ENCODE peak calls at places on chromosome 5, in five cellular contexts. N is neural crest cell, E is nephron progenitor cell, B is astrocyte of the spinal cord, T is WTC11. J is an unnamed sample.

GRCh38 chr5:127216906-127217675 is 73.5 kb upstream of the MEGF10 start:
- DNase-seq in N (no peak), E (peak), B (no peak), T (peak), J (no peak)

GRCh38 chr5:10635257-10635860 is 71.5 kb downstream of the ANKRD33B start:
- DNase-seq in N (no peak), E (no peak), B (peak), T (no peak), J (no peak)

GRCh38 chr5:114361724-114362196 is at the start of gene KCNN2:
- DNase-seq in N (peak), E (peak), B (peak), T (peak), J (peak)

GRCh38 chr5:120901199-120901598 is 437.1 kb downstream of the PRR16 start:
- DNase-seq in N (no peak), E (no peak), B (no peak), T (no peak), J (no peak)

GRCh38 chr5:181259283-181259682 is 1.7 kb downstream of the TRIM52 start:
- DNase-seq in N (no peak), E (no peak), B (no peak), T (no peak), J (no peak)

GRCh38 chr5:122192883-122193496 is 63.6 kb downstream of the ZNF474 start:
- DNase-seq in N (peak), E (peak), B (peak), T (no peak), J (peak)

GRCh38 chr5:17282283-17283120 is 65.1 kb downstream of the BASP1 start:
- DNase-seq in N (no peak), E (no peak), B (no peak), T (no peak), J (no peak)

GRCh38 chr5:66830636-66831035 is 234.4 kb downstream of the MAST4 start:
- DNase-seq in N (no peak), E (no peak), B (peak), T (no peak), J (no peak)

GRCh38 chr5:50343715-50344114 is 97.4 kb downstream of the EMB start:
- DNase-seq in N (no peak), E (no peak), B (no peak), T (no peak), J (no peak)

GRCh38 chr5:62937661-62938558 is 359.3 kb downstream of the LRRC70 start:
- DNase-seq in N (no peak), E (no peak), B (peak), T (no peak), J (no peak)

GRCh38 chr5:10838038-10838437 is 77.0 kb upstream of the DAP start:
- DNase-seq in N (no peak), E (no peak), B (peak), T (no peak), J (no peak)

DNA sequence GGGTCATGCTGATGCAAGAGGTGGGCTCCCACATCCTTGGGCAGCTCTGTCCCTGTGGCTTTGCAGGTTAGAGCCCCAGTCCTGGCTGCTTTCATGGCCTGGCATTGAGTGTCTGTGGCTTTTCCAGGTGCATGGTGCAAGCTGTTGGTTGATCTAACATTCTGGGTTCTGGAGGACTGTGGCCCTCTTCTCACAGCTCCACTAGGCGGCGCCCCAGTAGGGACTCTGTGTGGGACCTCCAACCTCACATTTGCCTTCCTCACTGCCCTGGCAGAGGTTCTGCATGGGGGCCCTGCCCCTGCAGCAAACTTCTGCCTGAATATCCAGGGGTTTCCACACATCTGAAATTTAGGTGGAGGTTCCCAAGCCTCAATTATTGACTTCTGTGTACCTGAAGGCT is 150.1 kb downstream of the NNT start:
- DNase-seq in N (no peak), E (no peak), B (no peak), T (no peak), J (no peak)
- TF ChIP-seq CTCF in N (no peak), E (no peak), B (no peak), T (no peak), J (no peak)

GRCh38 chr5:159208508-159209437 is 580 bp downstream of the RNF145 start:
- DNase-seq in N (peak), E (peak), B (peak), T (peak), J (peak)

GRCh38 chr5:159207616-159208507 is 1.5 kb downstream of the RNF145 start:
- DNase-seq in N (peak), E (peak), B (peak), T (peak), J (peak)

GRCh38 chr5:159210306-159210722 is 961 bp upstream of the RNF145 start:
- DNase-seq in N (no peak), E (no peak), B (no peak), T (no peak), J (no peak)

GRCh38 chr5:159210846-159211245 is 1.5 kb upstream of the RNF145 start:
- DNase-seq in N (no peak), E (no peak), B (no peak), T (no peak), J (no peak)

DNA sequence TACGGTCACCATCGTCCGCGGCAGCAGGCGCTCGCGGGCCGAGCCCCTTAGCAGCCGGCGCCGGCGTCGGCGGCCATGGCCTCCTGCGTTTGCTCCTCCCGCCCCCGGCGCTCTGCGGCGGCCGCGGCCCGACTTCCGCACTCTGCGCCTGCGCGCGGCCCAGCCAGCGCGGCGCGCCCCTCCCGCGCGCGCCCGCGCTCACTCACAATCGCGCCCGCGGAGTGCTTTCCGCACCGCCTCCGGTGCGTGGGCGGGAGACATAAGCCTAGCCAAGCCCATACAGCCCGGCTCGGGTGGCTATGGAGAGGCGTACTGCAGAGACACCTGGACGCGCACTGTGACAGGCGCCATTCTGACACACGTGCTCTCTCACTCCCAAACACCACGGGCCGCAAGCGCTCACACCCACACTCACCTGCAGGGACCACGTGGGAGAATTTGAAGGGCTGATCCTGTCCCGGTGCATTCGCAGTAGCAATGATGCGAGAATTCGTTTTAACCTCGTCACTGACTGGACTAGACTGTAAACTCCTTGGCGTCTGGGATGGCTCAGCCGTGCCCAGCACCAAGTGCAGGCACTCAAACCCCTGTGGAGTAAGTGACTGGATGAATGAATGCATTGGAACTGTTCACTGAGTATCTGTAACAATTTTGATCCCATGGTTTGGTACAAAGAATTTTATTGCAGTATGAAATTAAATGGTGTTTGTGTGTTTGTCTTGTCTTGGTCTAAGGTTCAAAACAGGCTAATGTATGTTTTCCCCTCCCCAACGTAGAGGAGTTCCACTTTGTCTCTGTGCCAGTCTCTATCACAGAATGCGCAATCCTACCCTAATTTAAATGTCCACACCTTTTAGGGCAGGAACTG is at the start of gene RNF145:
- DNase-seq in N (peak), E (peak), B (peak), T (peak), J (peak)
- TF ChIP-seq CTCF in N (no peak), E (no peak), B (no peak), T (no peak), J (no peak)

GRCh38 chr5:175059687-175060194 is 335.4 kb downstream of the MSX2 start:
- DNase-seq in N (peak), E (peak), B (peak), T (peak), J (peak)
- TF ChIP-seq CTCF in N (peak), E (no peak), B (no peak), T (no peak), J (no peak)

DNA sequence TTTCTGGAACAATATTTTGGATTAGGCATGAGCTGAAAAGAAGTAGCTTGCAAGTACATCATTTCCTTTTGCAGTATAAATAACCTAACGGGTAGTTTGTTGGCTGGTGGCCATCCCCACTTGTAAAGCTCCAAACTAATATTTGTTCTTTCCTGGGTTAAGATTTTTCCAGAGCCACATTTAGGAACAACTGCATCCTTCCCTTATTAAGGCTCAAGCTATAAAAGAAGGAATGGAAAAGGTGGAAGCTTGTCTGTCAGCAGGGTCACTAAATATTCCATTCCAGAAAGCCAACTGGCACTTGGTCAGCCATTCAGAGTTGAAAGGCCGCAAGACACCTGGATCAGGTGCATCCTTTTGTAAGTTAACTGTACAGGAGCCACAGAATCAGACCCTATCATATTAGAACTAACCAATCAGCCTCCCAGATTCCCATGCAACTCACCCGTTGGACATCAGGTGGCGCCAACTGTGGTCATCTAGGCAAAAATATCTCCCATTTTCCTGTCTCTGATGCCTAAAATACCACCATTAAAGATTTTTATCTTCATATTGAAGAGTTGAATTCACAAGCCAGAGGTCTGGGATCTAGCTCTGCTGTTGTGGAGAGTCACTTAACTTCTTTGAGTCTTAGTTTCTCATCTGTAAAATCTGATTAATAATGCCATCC is 82.9 kb downstream of the PTCD2 start:
- DNase-seq in N (no peak), E (no peak), B (peak), T (peak), J (no peak)
- TF ChIP-seq CTCF in N (peak), E (peak), B (peak), T (peak), J (peak)

GRCh38 chr5:138724470-138725146 is 28.6 kb upstream of the CTNNA1 start:
- DNase-seq in N (no peak), E (no peak), B (no peak), T (peak), J (no peak)

GRCh38 chr5:138722518-138722917 is 30.7 kb upstream of the CTNNA1 start:
- DNase-seq in N (no peak), E (no peak), B (no peak), T (peak), J (no peak)

GRCh38 chr5:138725885-138726457 is 27.3 kb upstream of the CTNNA1 start:
- DNase-seq in N (peak), E (no peak), B (no peak), T (no peak), J (no peak)

GRCh38 chr5:138726848-138727247 is 26.4 kb upstream of the CTNNA1 start:
- DNase-seq in N (no peak), E (no peak), B (no peak), T (no peak), J (no peak)

DNA sequence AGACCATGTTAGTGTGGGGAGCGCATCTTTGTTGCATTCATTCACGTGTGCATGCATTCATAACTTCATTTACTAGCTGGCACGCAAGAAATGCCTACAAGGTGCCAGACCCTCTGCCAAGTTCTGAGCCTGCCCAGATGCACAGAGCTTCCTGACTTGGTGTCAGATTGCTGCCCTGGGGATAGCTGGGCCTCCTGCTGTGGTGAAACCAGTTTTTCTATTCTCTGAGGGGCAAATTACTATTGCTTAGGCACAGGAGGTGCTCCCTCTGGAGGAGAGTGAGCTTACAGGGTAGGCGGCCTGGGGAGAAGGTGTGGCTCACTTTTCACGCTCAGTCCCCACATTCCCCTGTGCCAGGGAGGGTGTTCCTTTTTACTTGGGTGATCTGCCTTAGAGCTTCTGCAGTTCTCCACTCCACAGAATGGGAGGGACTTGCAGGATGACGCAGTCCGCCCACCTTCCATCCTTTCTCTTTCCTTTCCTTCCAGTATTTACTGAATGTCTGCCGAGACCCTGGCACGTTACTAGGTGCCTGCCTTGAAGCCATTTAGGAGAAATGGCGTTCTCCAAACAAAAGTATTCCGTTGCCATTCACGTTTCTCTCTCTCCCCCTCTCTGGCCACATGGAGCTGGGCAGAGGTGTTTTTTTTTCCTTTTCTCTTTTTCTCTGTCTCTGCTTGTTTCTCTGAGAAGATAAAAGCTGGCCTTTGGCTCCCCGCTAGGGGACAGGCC is 27.9 kb upstream of the CTNNA1 start:
- DNase-seq in N (peak), E (peak), B (peak), T (peak), J (peak)
- TF ChIP-seq CTCF in N (no peak), E (no peak), B (peak), T (peak), J (no peak)

GRCh38 chr5:71629950-71630349 is 42.8 kb downstream of the MCCC2 start:
- DNase-seq in N (no peak), E (no peak), B (no peak), T (no peak), J (no peak)
- TF ChIP-seq CTCF in N (no peak), E (no peak), B (no peak), T (no peak), J (no peak)

GRCh38 chr5:176397736-176398420 is 9.3 kb downstream of the HIGD2A start:
- DNase-seq in N (no peak), E (no peak), B (no peak), T (no peak), J (no peak)

GRCh38 chr5:176394096-176394495 is 5.5 kb downstream of the HIGD2A start:
- DNase-seq in N (no peak), E (no peak), B (no peak), T (no peak), J (no peak)

GRCh38 chr5:176392526-176392925 is 4.0 kb downstream of the HIGD2A start:
- DNase-seq in N (no peak), E (no peak), B (no peak), T (no peak), J (no peak)

GRCh38 chr5:176394881-176395675 is 6.5 kb downstream of the HIGD2A start:
- DNase-seq in N (no peak), E (no peak), B (no peak), T (no peak), J (no peak)

DNA sequence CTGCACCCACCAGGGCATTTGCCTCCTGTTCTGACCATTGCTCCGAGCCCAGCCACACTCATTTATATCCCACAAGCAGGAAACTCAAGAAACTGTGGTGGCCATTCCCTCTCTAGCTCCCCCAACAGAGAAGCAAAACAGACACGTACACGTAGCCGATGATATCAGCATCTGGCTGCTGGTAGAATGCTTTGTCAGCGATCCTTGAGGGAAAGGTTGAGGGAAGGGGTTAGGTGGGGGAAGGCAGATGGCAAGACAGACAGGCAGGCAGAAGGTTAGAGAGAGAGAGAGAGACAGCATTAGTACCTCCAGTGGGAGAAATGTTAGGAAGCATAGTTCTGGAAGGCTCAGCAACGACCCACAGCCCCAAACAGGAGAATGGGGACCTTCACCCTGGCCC is 7.8 kb downstream of the HIGD2A start:
- DNase-seq in N (no peak), E (no peak), B (peak), T (no peak), J (no peak)
- TF ChIP-seq CTCF in N (no peak), E (no peak), B (no peak), T (no peak), J (no peak)

GRCh38 chr5:132824426-132824825 is 6.0 kb downstream of the SHROOM1 start:
- DNase-seq in N (no peak), E (no peak), B (no peak), T (no peak), J (no peak)

GRCh38 chr5:132825165-132825823 is 5.2 kb downstream of the SHROOM1 start:
- DNase-seq in N (no peak), E (peak), B (no peak), T (peak), J (no peak)

GRCh38 chr5:132822650-132823480 is 7.6 kb downstream of the SHROOM1 start:
- DNase-seq in N (no peak), E (peak), B (peak), T (peak), J (no peak)

GRCh38 chr5:132821791-132822190 is 8.7 kb downstream of the SHROOM1 start:
- DNase-seq in N (no peak), E (no peak), B (no peak), T (no peak), J (no peak)

GRCh38 chr5:132823481-132824050 is 6.9 kb downstream of the SHROOM1 start:
- DNase-seq in N (no peak), E (no peak), B (no peak), T (no peak), J (no peak)
- TF ChIP-seq CTCF in N (no peak), E (no peak), B (no peak), T (no peak), J (no peak)

GRCh38 chr5:170773031-170773985 is 10.2 kb upstream of the GABRP start:
- DNase-seq in N (no peak), E (no peak), B (no peak), T (peak), J (no peak)

GRCh38 chr5:170769898-170770416 is 13.6 kb upstream of the GABRP start:
- DNase-seq in N (no peak), E (no peak), B (no peak), T (no peak), J (no peak)

GRCh38 chr5:170769236-170769635 is 14.3 kb upstream of the GABRP start:
- DNase-seq in N (no peak), E (peak), B (no peak), T (no peak), J (no peak)

GRCh38 chr5:170774831-170775230 is 8.7 kb upstream of the GABRP start:
- DNase-seq in N (no peak), E (no peak), B (no peak), T (no peak), J (no peak)
- TF ChIP-seq CTCF in N (no peak), E (no peak), B (no peak), T (no peak), J (no peak)

DNA sequence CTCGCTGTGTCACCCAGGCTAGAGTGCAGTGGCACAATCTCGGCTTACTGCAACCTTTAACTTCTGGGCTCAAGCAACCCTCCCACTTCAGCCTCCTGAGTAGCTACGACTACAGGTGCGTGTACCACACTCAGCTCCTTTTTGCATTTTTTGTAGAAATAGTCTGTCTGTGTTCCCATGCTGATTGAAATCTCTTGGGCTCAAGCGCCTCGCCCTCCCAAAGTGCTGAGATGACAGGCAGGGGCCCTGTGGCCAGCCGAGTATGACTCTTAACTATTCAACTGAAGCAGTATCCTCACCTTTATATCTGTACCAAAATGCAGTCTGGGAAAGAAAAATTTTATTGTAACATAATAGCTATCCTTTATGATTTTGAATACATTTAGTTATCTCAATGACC is 12.2 kb upstream of the NIM1K start:
- DNase-seq in N (no peak), E (no peak), B (no peak), T (no peak), J (no peak)
- TF ChIP-seq CTCF in N (no peak), E (no peak), B (no peak), T (no peak), J (no peak)